ENCODE peak calls at places on chromosomes 2 and 18, in six cellular contexts. Z, O, A, T, D and P are unnamed samples. For H3K4me1, the result is how much of the 10 kb centered on the place peaks cover.

GRCh38 chr2:190809876-190810525 is 70.6 kb upstream of the GLS start:
- DNase-seq in Z (no peak), A (no peak), D (peak), O (no peak), T (no peak), P (no peak)

GRCh38 chr18:50099725-50100414 is 95.1 kb downstream of the MYO5B start:
- DNase-seq in D (no peak), A (no peak), O (no peak), T (peak), Z (no peak), P (no peak)

GRCh38 chr2:23211987-23212583 is 172.9 kb upstream of the KLHL29 start:
- DNase-seq in D (peak), A (no peak), T (no peak), Z (no peak), O (no peak), P (no peak)

GRCh38 chr2:153519260-153519875 is 40.8 kb upstream of the RPRM start:
- DNase-seq in O (peak), D (peak), A (no peak), T (peak), Z (peak), P (peak)

GRCh38 chr18:62556397-62556796 is 33.6 kb downstream of the ZCCHC2 start:
- DNase-seq in T (no peak), A (no peak), D (no peak), O (no peak), Z (no peak), P (no peak)

GRCh38 chr2:120921457-120921856 is 185.8 kb downstream of the GLI2 start:
- DNase-seq in A (no peak), T (no peak), O (no peak), D (no peak), Z (no peak), P (no peak)

GRCh38 chr2:44495035-44495434 is 133.3 kb downstream of the CAMKMT start:
- DNase-seq in T (no peak), O (no peak), D (no peak), Z (no peak), A (no peak), P (no peak)

GRCh38 chr2:143558665-143559064 is 429.4 kb downstream of the ARHGAP15 start:
- DNase-seq in D (peak), O (no peak), T (peak), Z (no peak), A (no peak), P (no peak)

GRCh38 chr2:191264647-191265079 is 19.5 kb downstream of the MYO1B start:
- DNase-seq in D (no peak), T (peak), O (no peak), A (no peak), Z (no peak), P (no peak)

GRCh38 chr2:63654959-63655358 is 66.2 kb downstream of the MDH1 start:
- DNase-seq in Z (no peak), O (no peak), T (peak), D (no peak), A (no peak), P (no peak)

GRCh38 chr18:63962137-63962536 is 7.7 kb upstream of the SERPINB8 start:
- DNase-seq in D (no peak), O (no peak), T (no peak), A (no peak), Z (no peak), P (no peak)

GRCh38 chr2:16092861-16093638 is 152.7 kb downstream of the MYCN start:
- DNase-seq in A (no peak), O (no peak), D (no peak), Z (no peak), T (no peak), P (no peak)

GRCh38 chr2:44546469-44547127 is 184.9 kb downstream of the CAMKMT start:
- DNase-seq in T (no peak), D (no peak), A (no peak), Z (no peak), O (no peak), P (no peak)

GRCh38 chr2:29443627-29444026 is 328.4 kb downstream of the CLIP4 start:
- DNase-seq in D (no peak), A (no peak), T (no peak), O (no peak), Z (no peak), P (no peak)

GRCh38 chr2:30436859-30437435 is 10.1 kb upstream of the LCLAT1 start:
- DNase-seq in T (no peak), Z (no peak), D (no peak), O (no peak), A (no peak), P (no peak)

GRCh38 chr2:64173156-64174135 is 29.2 kb upstream of the PELI1 start:
- DNase-seq in D (no peak), Z (no peak), O (no peak), A (no peak), T (no peak), P (no peak)

GRCh38 chr2:176105727-176106635 is 1.1 kb upstream of the HOXD11 start:
- DNase-seq in Z (no peak), D (no peak), T (no peak), A (no peak), O (no peak), P (no peak)

GRCh38 chr2:96264656-96265348 is 995 bp downstream of the TMEM127 start:
- DNase-seq in O (no peak), D (peak), A (peak), T (peak), Z (no peak), P (no peak)

GRCh38 chr2:46909771-46910419 is 5.7 kb downstream of the MCFD2 start:
- DNase-seq in Z (peak), O (peak), A (peak), T (peak), D (peak), P (no peak)

GRCh38 chr2:20093263-20094141 is 42.1 kb upstream of the LAPTM4A start:
- DNase-seq in O (peak), A (peak), Z (peak), T (peak), D (peak), P (no peak)

GRCh38 chr18:36127866-36128845 is 984 bp downstream of the SLC39A6 start:
- DNase-seq in D (peak), O (no peak), A (no peak), T (peak), Z (no peak), P (no peak)

GRCh38 chr2:38284971-38285370 is 92.1 kb downstream of the ATL2 start:
- DNase-seq in T (no peak), Z (no peak), O (no peak), A (no peak), D (peak), P (no peak)

GRCh38 chr2:77520981-77521380 is 1.2 kb downstream of the LRRTM4 start:
- DNase-seq in D (no peak), T (no peak), Z (no peak), A (no peak), O (no peak), P (no peak)

GRCh38 chr2:100941646-100942240 is 60.3 kb upstream of the RPL31 start:
- DNase-seq in A (no peak), T (peak), O (no peak), D (no peak), Z (no peak), P (no peak)

GRCh38 chr2:58925676-58926081 is 684.6 kb upstream of the FANCL start:
- DNase-seq in Z (no peak), A (no peak), D (no peak), O (no peak), T (peak), P (no peak)

GRCh38 chr18:58491113-58491696 is 137.7 kb downstream of the ALPK2 start:
- DNase-seq in A (no peak), D (peak), O (no peak), Z (no peak), T (no peak), P (no peak)

GRCh38 chr2:176637497-176638166 is 368.4 kb downstream of the MTX2 start:
- DNase-seq in T (peak), Z (peak), O (no peak), A (peak), D (peak), P (peak)

GRCh38 chr18:48100712-48101165 is 170.3 kb upstream of the SMAD2 start:
- DNase-seq in O (no peak), Z (no peak), D (no peak), A (no peak), T (no peak), P (no peak)

GRCh38 chr2:121309801-121310200 is 24.8 kb upstream of the TFCP2L1 start:
- DNase-seq in Z (no peak), T (no peak), A (no peak), O (no peak), D (no peak), P (no peak)

GRCh38 chr2:174544156-174544555 is 53.4 kb downstream of the WIPF1 start:
- DNase-seq in A (no peak), O (no peak), T (no peak), Z (no peak), D (no peak), P (no peak)

DNA sequence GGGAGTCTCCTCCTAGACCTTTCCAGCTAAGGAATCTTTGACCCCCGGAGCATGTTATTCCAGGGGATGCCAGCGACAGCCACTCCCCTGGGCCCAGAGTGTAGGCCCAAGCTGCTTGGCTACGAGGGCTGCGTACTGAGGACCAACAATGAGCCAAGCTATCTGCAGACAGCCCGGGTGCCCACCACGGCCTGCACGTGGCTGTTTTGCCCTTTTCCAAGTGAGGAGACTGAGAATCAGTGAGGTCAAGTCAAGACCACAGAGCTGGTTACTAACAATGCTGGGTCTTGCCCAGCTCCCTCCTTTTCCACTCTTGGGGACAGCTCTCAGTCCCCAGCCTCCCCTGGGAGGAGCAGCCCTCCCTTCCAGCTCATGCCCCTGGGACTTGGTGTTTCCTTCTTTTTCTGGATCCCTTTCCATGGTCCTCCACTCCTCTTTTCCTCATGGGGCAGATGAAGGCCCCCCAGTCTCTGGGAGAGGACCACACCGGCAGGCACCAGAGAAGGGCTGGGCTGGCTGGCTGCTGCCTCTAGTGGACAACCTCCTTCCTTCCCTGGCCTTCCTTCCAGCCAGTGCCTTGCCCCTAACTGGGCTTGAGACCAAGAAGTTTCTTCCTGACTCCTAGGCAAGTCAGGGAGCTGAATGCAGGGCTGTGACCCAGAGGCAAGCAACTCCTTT is 550 bp upstream of the MALL start:
- DNase-seq in A (no peak), D (peak), O (peak), Z (peak), T (peak), P (peak)
- TF ChIP-seq CTCF in A (peak), D (peak), O (peak), Z (peak), T (peak), P (peak)

GRCh38 chr2:51013870-51014526 is 17.9 kb downstream of the NRXN1 start:
- DNase-seq in T (peak), D (no peak), O (no peak), A (no peak), Z (no peak), P (no peak)
- H3K4me1 ChIP-seq in T (under half), D (under half), O (under half), A (under half), Z (under half), P (under half)

GRCh38 chr18:67589325-67589724 is 72.8 kb upstream of the DSEL start:
- DNase-seq in Z (no peak), T (no peak), O (no peak), D (no peak), A (no peak), P (no peak)

GRCh38 chr18:67596003-67596402 is 79.5 kb upstream of the DSEL start:
- DNase-seq in T (no peak), O (no peak), D (no peak), A (no peak), Z (no peak), P (no peak)

GRCh38 chr18:67586101-67586500 is 69.6 kb upstream of the DSEL start:
- DNase-seq in A (no peak), T (no peak), D (no peak), O (no peak), Z (no peak), P (no peak)

GRCh38 chr18:67590571-67591141 is 74.1 kb upstream of the DSEL start:
- DNase-seq in Z (no peak), D (no peak), A (no peak), O (no peak), T (peak), P (no peak)
- TF ChIP-seq CTCF in Z (no peak), D (no peak), A (no peak), O (no peak), T (no peak), P (no peak)

GRCh38 chr2:36394804-36395203 is 39.2 kb downstream of the CRIM1 start:
- DNase-seq in D (no peak), T (no peak), O (no peak), A (no peak), Z (no peak), P (no peak)

GRCh38 chr2:36399050-36399449 is 43.5 kb downstream of the CRIM1 start:
- DNase-seq in T (no peak), O (no peak), Z (no peak), D (no peak), A (no peak), P (no peak)

GRCh38 chr2:36397040-36397616 is 41.5 kb downstream of the CRIM1 start:
- DNase-seq in D (no peak), A (no peak), O (no peak), Z (no peak), T (no peak), P (no peak)

GRCh38 chr2:36395866-36396265 is 40.3 kb downstream of the CRIM1 start:
- DNase-seq in D (no peak), Z (no peak), A (no peak), O (no peak), T (peak), P (no peak)

DNA sequence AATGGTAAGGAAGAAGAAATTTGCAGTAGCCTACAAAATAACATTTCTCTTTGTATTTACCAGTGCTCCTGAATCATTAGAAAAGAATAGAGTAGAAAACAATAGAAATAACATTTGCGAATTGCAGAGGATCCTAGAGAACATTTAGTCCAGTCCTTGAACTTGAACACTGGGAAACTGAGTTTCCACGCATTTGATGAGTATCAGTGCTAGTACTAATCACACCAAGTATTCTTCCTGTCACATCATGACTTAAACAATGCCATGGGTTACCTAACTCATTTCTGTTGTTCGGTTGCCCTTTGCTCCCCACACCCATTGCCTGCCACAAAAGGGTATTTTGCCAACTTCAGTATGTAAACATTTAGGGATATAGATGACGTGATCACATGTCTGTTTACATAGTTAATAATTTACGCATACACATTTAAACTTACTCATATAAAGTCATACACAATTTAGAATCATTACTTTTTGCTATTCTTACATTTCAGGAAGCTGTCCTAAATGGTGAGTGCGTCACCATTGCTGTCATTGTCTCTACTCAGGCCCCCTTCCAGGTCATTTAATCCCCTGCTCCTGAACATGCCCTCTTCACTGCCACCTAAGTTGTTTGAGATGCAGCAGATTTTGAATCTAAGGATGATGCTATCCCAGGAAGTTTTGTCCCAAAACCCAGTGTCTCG is 42.3 kb downstream of the CRIM1 start:
- DNase-seq in T (no peak), Z (no peak), D (peak), A (peak), O (no peak), P (no peak)
- H3K4me1 ChIP-seq in T (under half), Z (half or more), D (under half), A (under half), O (under half), P (under half)

DNA sequence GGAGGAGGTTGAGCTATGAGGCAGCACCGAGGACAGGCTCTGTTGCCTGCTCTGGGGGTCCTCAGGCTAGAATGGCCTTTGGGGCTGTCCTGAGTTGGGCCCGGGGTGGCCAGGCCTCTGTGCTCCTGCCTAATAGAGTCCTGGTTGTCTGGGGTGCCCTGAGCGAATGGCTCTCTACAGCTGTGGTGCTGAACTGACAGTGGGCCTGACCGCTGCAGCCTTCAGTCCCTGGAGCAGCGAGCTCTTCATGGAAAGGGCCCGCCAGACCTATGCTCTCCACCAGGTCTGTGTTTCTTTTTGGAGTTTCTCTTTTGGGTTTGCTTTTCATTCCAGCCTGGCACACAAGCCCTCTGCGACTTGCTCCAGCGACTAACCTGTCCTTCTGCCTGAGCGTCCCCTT is 679.0 kb upstream of the RAB6C start:
- DNase-seq in D (no peak), O (no peak), T (no peak), A (no peak), Z (no peak), P (no peak)
- TF ChIP-seq CTCF in D (no peak), O (no peak), T (no peak), A (no peak), Z (no peak), P (no peak)

DNA sequence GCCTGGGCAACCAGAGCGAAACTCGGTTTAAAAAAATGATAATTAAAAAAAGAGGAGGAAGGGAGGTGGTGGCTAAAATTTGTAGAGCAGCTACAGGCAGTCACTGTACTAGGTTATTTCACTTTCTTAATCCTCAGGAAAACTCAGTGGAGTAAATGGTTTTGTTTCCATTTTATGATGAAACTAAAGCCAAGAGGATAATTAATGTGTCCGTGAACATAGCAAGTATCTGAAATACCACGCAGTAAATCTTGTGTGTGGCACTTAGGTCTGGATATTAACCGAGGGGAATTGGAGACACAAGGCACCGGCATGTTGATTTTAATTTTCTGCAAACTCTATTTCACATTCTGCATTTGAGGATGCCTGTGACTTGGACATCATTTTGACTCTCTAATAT is 14.5 kb downstream of the SH3BP4 start:
- DNase-seq in Z (no peak), D (no peak), A (no peak), O (no peak), T (no peak), P (no peak)
- H3K4me1 ChIP-seq in Z (under half), D (under half), A (under half), O (half or more), T (half or more), P (under half)

GRCh38 chr2:229715895-229716507 is 1.6 kb upstream of the DNER start:
- DNase-seq in O (peak), T (no peak), A (no peak), Z (no peak), D (peak), P (no peak)
- TF ChIP-seq CTCF in O (peak), T (peak), A (no peak), Z (no peak), D (peak), P (peak)

GRCh38 chr2:187529248-187529976 is 24.8 kb downstream of the TFPI start:
- DNase-seq in O (no peak), D (no peak), Z (no peak), T (no peak), A (no peak), P (no peak)

GRCh38 chr2:187527262-187527661 is 27.0 kb downstream of the TFPI start:
- DNase-seq in T (peak), O (no peak), Z (no peak), A (no peak), D (no peak), P (no peak)

GRCh38 chr2:187528042-187528441 is 26.2 kb downstream of the TFPI start:
- DNase-seq in Z (no peak), O (no peak), T (no peak), D (no peak), A (no peak), P (no peak)

GRCh38 chr2:187532333-187533120 is 21.7 kb downstream of the TFPI start:
- DNase-seq in A (no peak), Z (no peak), T (no peak), O (no peak), D (no peak), P (no peak)

GRCh38 chr2:187529977-187530721 is 24.1 kb downstream of the TFPI start:
- DNase-seq in D (no peak), T (no peak), A (no peak), Z (no peak), O (no peak), P (no peak)
- H3K4me1 ChIP-seq in D (under half), T (under half), A (under half), Z (under half), O (under half), P (under half)